ENCODE peak calls at places on chromosome 11, in nine cellular contexts. F, N, U, G, T, P, H, W and O are unnamed samples.

GRCh38 chr11:10322401-10322800 is 17.5 kb downstream of the ADM start:
- DNase-seq in F (no peak), N (no peak), U (no peak), G (no peak), T (no peak), P (no peak), H (no peak), W (no peak), O (no peak)

GRCh38 chr11:27921472-27921871 is 186.5 kb downstream of the KIF18A start:
- DNase-seq in F (no peak), N (peak; percentile 68), U (no peak), G (peak; percentile 43), T (no peak), P (no peak), H (no peak), W (no peak), O (no peak)

GRCh38 chr11:112097734-112098528 is 11.3 kb downstream of the SDHD start:
- DNase-seq in F (no peak), N (no peak), U (no peak), G (no peak), T (no peak), P (no peak), H (no peak), W (no peak), O (no peak)

GRCh38 chr11:32231909-32232493 is 141.1 kb downstream of the RCN1 start:
- DNase-seq in F (no peak), N (peak; percentile 48), U (no peak), G (no peak), T (no peak), P (no peak), H (no peak), W (peak; percentile 39), O (peak; percentile 4)

GRCh38 chr11:36009469-36009868 is 65.6 kb downstream of the LDLRAD3 start:
- DNase-seq in F (no peak), N (peak; percentile 70), U (no peak), G (peak; percentile 61), T (no peak), P (no peak), H (no peak), W (no peak), O (no peak)

GRCh38 chr11:66983275-66983924 is 8.3 kb downstream of the C11orf86 start:
- DNase-seq in F (no peak), N (no peak), U (no peak), G (no peak), T (no peak), P (no peak), H (no peak), W (no peak), O (no peak)

GRCh38 chr11:116093481-116093880 is 589.3 kb upstream of the CADM1 start:
- DNase-seq in F (no peak), N (no peak), U (no peak), G (no peak), T (no peak), P (no peak), H (no peak), W (no peak), O (no peak)

GRCh38 chr11:130178441-130178971 is 18.9 kb downstream of the ST14 start:
- DNase-seq in F (no peak), N (peak; percentile 53), U (no peak), G (no peak), T (no peak), P (no peak), H (no peak), W (peak; percentile 9), O (no peak)

GRCh38 chr11:36628765-36629199 is 30.7 kb upstream of the RAG2 start:
- DNase-seq in F (no peak), N (no peak), U (no peak), G (no peak), T (no peak), P (no peak), H (no peak), W (peak; percentile 54), O (no peak)

GRCh38 chr11:62677160-62677559 is 1.7 kb downstream of the UBXN1 start:
- DNase-seq in F (no peak), N (no peak), U (no peak), G (no peak), T (no peak), P (no peak), H (no peak), W (no peak), O (no peak)

GRCh38 chr11:70225629-70226582 is 22.8 kb downstream of the FADD start:
- DNase-seq in F (no peak), N (no peak), U (no peak), G (no peak), T (no peak), P (no peak), H (no peak), W (no peak), O (no peak)

GRCh38 chr11:88534185-88534584 is 196.6 kb upstream of the CTSC start:
- DNase-seq in F (no peak), N (no peak), U (no peak), G (no peak), T (no peak), P (no peak), H (no peak), W (no peak), O (no peak)

GRCh38 chr11:117979481-117980211 is 6.5 kb upstream of the IL10RA start:
- DNase-seq in F (no peak), N (no peak), U (peak; percentile 57), G (no peak), T (no peak), P (no peak), H (peak; percentile 22), W (no peak), O (no peak)

GRCh38 chr11:68890490-68891231 is 13.0 kb downstream of the MRPL21 start:
- DNase-seq in F (no peak), N (no peak), U (peak; percentile 42), G (peak; percentile 98), T (no peak), P (peak; percentile 42), H (no peak), W (peak; percentile 70), O (peak; percentile 53)

GRCh38 chr11:86969258-86969657 is 14.1 kb upstream of the FZD4 start:
- DNase-seq in F (no peak), N (no peak), U (no peak), G (no peak), T (no peak), P (no peak), H (no peak), W (no peak), O (no peak)

GRCh38 chr11:68363771-68364170 is 51.4 kb downstream of the LRP5 start:
- DNase-seq in F (no peak), N (no peak), U (no peak), G (no peak), T (no peak), P (no peak), H (no peak), W (no peak), O (no peak)

GRCh38 chr11:79070518-79070917 is 370.3 kb downstream of the TENM4 start:
- DNase-seq in F (no peak), N (no peak), U (no peak), G (no peak), T (no peak), P (no peak), H (no peak), W (no peak), O (no peak)

GRCh38 chr11:16587670-16588069 is 150.8 kb upstream of the C11orf58 start:
- DNase-seq in F (no peak), N (no peak), U (no peak), G (no peak), T (no peak), P (no peak), H (no peak), W (no peak), O (no peak)

GRCh38 chr11:116960916-116961315 is 123.5 kb upstream of the APOA1 start:
- DNase-seq in F (no peak), N (peak; percentile 63), U (no peak), G (peak; percentile 87), T (no peak), P (no peak), H (no peak), W (no peak), O (peak; percentile 38)

GRCh38 chr11:6654281-6655019 is 1.2 kb downstream of the DCHS1 start:
- DNase-seq in F (no peak), N (no peak), U (no peak), G (no peak), T (no peak), P (no peak), H (no peak), W (peak; percentile 6), O (no peak)

GRCh38 chr11:100980156-100980555 is 149.5 kb downstream of the PGR start:
- DNase-seq in F (no peak), N (peak; percentile 30), U (no peak), G (peak; percentile 15), T (no peak), P (no peak), H (no peak), W (peak; percentile 51), O (no peak)

GRCh38 chr11:2314525-2315394 is 12.9 kb downstream of the TSPAN32 start:
- DNase-seq in F (no peak), N (no peak), U (peak; percentile 82), G (peak; percentile 77), T (no peak), P (peak; percentile 28), H (peak; percentile 82), W (peak; percentile 88), O (peak; percentile 40)

GRCh38 chr11:66131937-66132632 is 62.0 kb downstream of the PACS1 start:
- DNase-seq in F (no peak), N (no peak), U (no peak), G (no peak), T (no peak), P (no peak), H (no peak), W (no peak), O (no peak)

GRCh38 chr11:15897211-15897960 is 459.0 kb downstream of the SOX6 start:
- DNase-seq in F (no peak), N (peak; percentile 47), U (no peak), G (peak; percentile 31), T (no peak), P (no peak), H (no peak), W (peak; percentile 92), O (no peak)

GRCh38 chr11:56932572-56933235 is 56.0 kb upstream of the OR5AK2 start:
- DNase-seq in F (no peak), N (peak; percentile 95), U (no peak), G (peak; percentile 1), T (no peak), P (no peak), H (no peak), W (no peak), O (peak; percentile 13)

GRCh38 chr11:2207212-2207611 is 35.6 kb upstream of the TH start:
- DNase-seq in F (no peak), N (no peak), U (peak; percentile 17), G (no peak), T (no peak), P (no peak), H (peak; percentile 20), W (no peak), O (no peak)

GRCh38 chr11:10878408-10879214 is 20.8 kb upstream of the ZBED5 start:
- DNase-seq in F (peak; percentile 55), N (peak; percentile 73), U (no peak), G (peak; percentile 73), T (peak; percentile 12), P (no peak), H (no peak), W (peak; percentile 77), O (no peak)

GRCh38 chr11:16788141-16789060 is 50.0 kb downstream of the C11orf58 start:
- DNase-seq in F (peak; percentile 34), N (peak; percentile 94), U (peak; percentile 81), G (peak; percentile 84), T (peak; percentile 23), P (peak; percentile 70), H (peak; percentile 80), W (peak; percentile 72), O (no peak)

GRCh38 chr11:132466983-132467382 is 1065.3 kb downstream of the OPCML start:
- DNase-seq in F (no peak), N (no peak), U (no peak), G (no peak), T (no peak), P (no peak), H (no peak), W (no peak), O (no peak)

GRCh38 chr11:119721129-119722120 is 7.6 kb downstream of the NECTIN1 start:
- DNase-seq in F (no peak), N (peak; percentile 85), U (no peak), G (peak; percentile 55), T (no peak), P (no peak), H (no peak), W (peak; percentile 70), O (no peak)